ENCODE peak calls at places on chromosomes 5 and 9, in eight cellular contexts. R is astrocyte of the spinal cord, U is OCI-LY7, T is posterior cingulate gyrus, L is NCI-H345, I is activated gamma-delta T cell treated with Interleukin-2 at 50 U/mL for 16 hours, G is pancreas, P is osteocyte. K is an unnamed sample.

GRCh38 chr9:133428579-133429215 is 6.5 kb downstream of the ADAMTS13 start:
- DNase-seq in P (no peak), G (no peak), R (no peak), T (no peak), I (no peak), L (peak; percentile 49), U (no peak), K (no peak)

GRCh38 chr5:76582252-76583162 is 40.7 kb downstream of the F2RL2 start:
- DNase-seq in L (no peak), G (no peak), R (peak; percentile 48), I (no peak), P (no peak), T (no peak), U (peak; percentile 52), K (peak; percentile 43)

GRCh38 chr5:8396756-8397155 is 527.8 kb downstream of the MTRR start:
- DNase-seq in L (no peak), T (no peak), U (no peak), R (no peak), G (no peak), P (no peak), I (no peak), K (no peak)

GRCh38 chr5:56356121-56356875 is 123.2 kb upstream of the ANKRD55 start:
- DNase-seq in L (no peak), T (no peak), U (no peak), R (no peak), G (no peak), I (no peak), P (no peak), K (no peak)

GRCh38 chr9:83979812-83980394 is at the start of gene HNRNPK:
- DNase-seq in I (peak; percentile 100), T (peak; percentile 99), R (peak; percentile 98), P (peak; percentile 100), G (peak; percentile 99), L (peak; percentile 97), U (peak; percentile 99), K (peak; percentile 100)

GRCh38 chr9:80995759-80996158 is 693.6 kb downstream of the TLE1 start:
- DNase-seq in P (no peak), T (no peak), R (peak; percentile 36), I (no peak), L (no peak), G (no peak), U (no peak), K (no peak)

GRCh38 chr5:176629853-176630680 is at the start of the genes EIF4E1B and SNCB:
- DNase-seq in U (peak; percentile 84), L (peak; percentile 81), P (no peak), T (peak; percentile 92), R (peak; percentile 17), G (no peak), I (peak; percentile 37), K (no peak)

GRCh38 chr5:168359820-168360460 is 68.5 kb downstream of the WWC1 start:
- DNase-seq in U (no peak), P (no peak), R (no peak), I (no peak), G (no peak), L (peak; percentile 15), T (no peak), K (no peak)

GRCh38 chr9:115004535-115004934 is 74.1 kb upstream of the TNFSF8 start:
- DNase-seq in U (no peak), I (no peak), P (no peak), R (no peak), T (no peak), G (no peak), L (no peak), K (no peak)

GRCh38 chr5:61401726-61402125 is 69.7 kb downstream of the ZSWIM6 start:
- DNase-seq in R (peak; percentile 72), U (no peak), P (no peak), T (no peak), L (no peak), I (no peak), G (no peak), K (no peak)

GRCh38 chr9:84755375-84755774 is 85.8 kb downstream of the NTRK2 start:
- DNase-seq in T (no peak), U (no peak), I (no peak), G (no peak), L (no peak), R (no peak), P (no peak), K (no peak)

GRCh38 chr9:2281031-2281802 is 266.1 kb downstream of the SMARCA2 start:
- DNase-seq in T (no peak), U (no peak), I (no peak), R (no peak), L (no peak), G (no peak), P (no peak), K (no peak)

GRCh38 chr5:67941750-67942450 is 273.7 kb upstream of the PIK3R1 start:
- DNase-seq in T (no peak), R (no peak), P (no peak), U (no peak), G (no peak), L (no peak), I (no peak), K (no peak)

GRCh38 chr5:176360894-176361436 is 599 bp downstream of the KIAA1191 start:
- DNase-seq in U (no peak), G (no peak), L (no peak), P (no peak), I (no peak), T (no peak), R (no peak), K (no peak)

GRCh38 chr5:119996128-119996527 is 366.8 kb downstream of the FAM170A start:
- DNase-seq in G (no peak), T (no peak), I (no peak), P (no peak), U (no peak), R (peak; percentile 19), L (no peak), K (no peak)

GRCh38 chr9:15373201-15373530 is 49.5 kb upstream of the SNAPC3 start:
- DNase-seq in I (no peak), G (no peak), R (peak; percentile 78), U (no peak), L (no peak), P (no peak), T (no peak), K (no peak)

GRCh38 chr5:34570721-34571379 is 85.3 kb upstream of the RAI14 start:
- DNase-seq in T (no peak), R (peak; percentile 75), P (no peak), U (no peak), G (no peak), L (no peak), I (no peak), K (no peak)

GRCh38 chr9:129822825-129823162 is 1.1 kb downstream of the TOR1A start:
- DNase-seq in G (no peak), P (no peak), L (no peak), I (no peak), R (no peak), U (no peak), T (no peak), K (no peak)